ENCODE peak calls at places on chromosomes 12 and 14, in ten cellular contexts. N, I, T, B, G, W, H, V, X and E are unnamed samples. For H3K4me1, the result is how much of the 10 kb centered on the place peaks cover.

GRCh38 chr12:117202033-117202432 is 11.8 kb upstream of the FBXO21 start:
- DNase-seq in V (no peak), W (no peak), N (no peak), X (no peak), H (no peak), B (peak), I (no peak), G (no peak), T (no peak), E (no peak)

GRCh38 chr14:96039633-96040311 is 610 bp downstream of the C14orf132 start:
- DNase-seq in X (no peak), W (no peak), V (peak), I (peak), T (peak), H (peak), N (peak), B (peak), G (peak), E (no peak)

GRCh38 chr12:72075891-72076557 is 137.4 kb downstream of the TPH2 start:
- DNase-seq in T (no peak), H (no peak), V (peak), X (no peak), N (peak), G (peak), W (no peak), B (no peak), I (no peak), E (peak)

GRCh38 chr14:69592923-69593677 is 18.3 kb upstream of the SUSD6 start:
- DNase-seq in W (no peak), I (no peak), N (no peak), G (no peak), V (no peak), X (no peak), T (no peak), H (peak), B (no peak), E (no peak)

GRCh38 chr12:49672351-49673181 is 34.6 kb downstream of the FMNL3 start:
- DNase-seq in B (no peak), G (no peak), V (no peak), I (no peak), T (no peak), W (no peak), H (no peak), N (no peak), X (no peak), E (no peak)

GRCh38 chr12:111102062-111102735 is 181.8 kb upstream of the MYL2 start:
- DNase-seq in X (no peak), B (no peak), T (no peak), N (no peak), H (no peak), V (no peak), I (no peak), W (no peak), G (no peak), E (no peak)

GRCh38 chr12:48857278-48857994 is 5.5 kb upstream of the DDX23 start:
- DNase-seq in X (no peak), H (no peak), G (no peak), N (no peak), I (no peak), W (no peak), B (no peak), T (no peak), V (no peak), E (no peak)

GRCh38 chr12:65313704-65314317 is 35.3 kb downstream of the MSRB3 start:
- DNase-seq in X (no peak), I (no peak), T (no peak), V (no peak), G (peak), B (no peak), W (no peak), H (no peak), N (no peak), E (no peak)

GRCh38 chr14:52835122-52835903 is 43.9 kb upstream of the GNPNAT1 start:
- DNase-seq in I (no peak), X (no peak), T (peak), N (peak), W (no peak), H (peak), G (peak), B (no peak), V (peak), E (no peak)

GRCh38 chr12:75322464-75322863 is 7.7 kb downstream of the CAPS2 start:
- DNase-seq in G (no peak), B (no peak), W (no peak), N (no peak), V (no peak), H (no peak), T (no peak), X (no peak), I (no peak), E (no peak)

GRCh38 chr14:102929349-102930137 is 7.1 kb downstream of the AMN start:
- DNase-seq in G (no peak), B (no peak), X (no peak), T (no peak), H (no peak), N (no peak), I (no peak), V (peak), W (no peak), E (peak)

GRCh38 chr14:44895716-44896115 is 66.0 kb downstream of the KLHL28 start:
- DNase-seq in W (no peak), B (no peak), I (no peak), X (no peak), H (no peak), T (no peak), N (no peak), G (no peak), V (no peak), E (no peak)

GRCh38 chr12:108430245-108430644 is 84.8 kb upstream of the FICD start:
- DNase-seq in I (no peak), H (no peak), V (no peak), T (no peak), W (no peak), N (no peak), G (no peak), B (no peak), X (no peak), E (no peak)

GRCh38 chr14:74508292-74508731 is 14.7 kb downstream of the ISCA2 start:
- DNase-seq in X (no peak), N (peak), G (peak), B (no peak), V (peak), W (no peak), T (no peak), I (peak), H (no peak), E (peak)

GRCh38 chr12:104684884-104685283 is 228.1 kb downstream of the CHST11 start:
- DNase-seq in W (no peak), N (no peak), I (no peak), H (no peak), V (no peak), B (no peak), G (no peak), X (no peak), T (no peak), E (no peak)

GRCh38 chr14:88255798-88256197 is 67.3 kb downstream of the KCNK10 start:
- DNase-seq in W (no peak), I (no peak), N (no peak), B (no peak), T (no peak), G (no peak), V (no peak), X (no peak), H (no peak), E (no peak)

GRCh38 chr12:127162902-127163301 is 1104.1 kb upstream of the TMEM132C start:
- DNase-seq in B (no peak), H (no peak), W (no peak), X (no peak), I (no peak), V (no peak), T (no peak), G (no peak), N (no peak), E (no peak)

GRCh38 chr12:119061208-119061796 is 80.0 kb downstream of the SRRM4 start:
- DNase-seq in B (peak), V (peak), I (peak), N (peak), W (peak), H (peak), G (peak), T (no peak), X (peak), E (peak)

GRCh38 chr12:92593734-92594402 is 108.9 kb upstream of the PLEKHG7 start:
- DNase-seq in H (peak), W (no peak), B (no peak), T (peak), V (no peak), N (no peak), G (no peak), I (peak), X (peak), E (peak)

GRCh38 chr12:67413577-67413976 is 144.4 kb downstream of the CAND1 start:
- DNase-seq in N (no peak), X (no peak), W (no peak), H (no peak), B (no peak), T (no peak), G (no peak), V (no peak), I (no peak), E (no peak)

GRCh38 chr12:41437578-41437977 is 249.5 kb downstream of the PDZRN4 start:
- DNase-seq in V (no peak), G (no peak), W (no peak), I (no peak), H (no peak), X (no peak), N (no peak), B (no peak), T (no peak), E (no peak)

GRCh38 chr14:89617471-89618291 is 200.6 kb upstream of the FOXN3 start:
- DNase-seq in T (no peak), B (peak), I (no peak), X (peak), H (peak), W (no peak), N (no peak), V (peak), G (peak), E (peak)

GRCh38 chr12:107374136-107374535 is 280.8 kb upstream of the CRY1 start:
- DNase-seq in G (no peak), H (no peak), X (no peak), V (no peak), B (no peak), T (no peak), I (no peak), N (no peak), W (no peak), E (no peak)

GRCh38 chr14:61420326-61420725 is 98.9 kb downstream of the PRKCH start:
- DNase-seq in G (no peak), V (peak), B (no peak), N (no peak), H (no peak), X (no peak), W (no peak), I (no peak), T (no peak), E (no peak)

GRCh38 chr12:114679942-114680341 is 4.0 kb downstream of the TBX3 start:
- DNase-seq in T (no peak), N (no peak), H (no peak), B (no peak), G (no peak), V (peak), W (no peak), X (no peak), I (no peak), E (peak)

GRCh38 chr12:44246481-44247105 is 410.7 kb downstream of the TMEM117 start:
- DNase-seq in B (no peak), W (no peak), G (no peak), T (no peak), V (no peak), H (no peak), N (no peak), I (no peak), X (no peak), E (no peak)

GRCh38 chr12:120264511-120265202 is 873 bp downstream of the PXN start:
- DNase-seq in G (peak), B (no peak), H (no peak), V (no peak), W (no peak), X (no peak), N (no peak), I (no peak), T (no peak), E (no peak)

GRCh38 chr12:120267736-120268135 is 2.2 kb upstream of the PXN start:
- DNase-seq in T (no peak), B (no peak), H (no peak), I (no peak), N (no peak), W (no peak), V (no peak), X (no peak), G (no peak), E (no peak)

GRCh38 chr12:120265483-120266179 is at the start of gene PXN:
- DNase-seq in T (peak), G (peak), I (peak), H (peak), B (peak), N (peak), X (peak), W (peak), V (peak), E (peak)

GRCh38 chr12:120265203-120265482 is 387 bp downstream of the PXN start:
- DNase-seq in G (no peak), W (no peak), B (no peak), X (no peak), H (peak), I (no peak), N (no peak), T (no peak), V (no peak), E (no peak)

GRCh38 chr12:120266180-120266535 is 628 bp upstream of the PXN start:
- DNase-seq in W (no peak), T (no peak), B (no peak), X (no peak), V (no peak), N (no peak), G (no peak), I (no peak), H (no peak), E (no peak)
- H3K4me1 ChIP-seq in W (under half), T (under half), B (under half), X (under half), V (under half), N (under half), G (under half), I (under half), H (under half), E (under half)

DNA sequence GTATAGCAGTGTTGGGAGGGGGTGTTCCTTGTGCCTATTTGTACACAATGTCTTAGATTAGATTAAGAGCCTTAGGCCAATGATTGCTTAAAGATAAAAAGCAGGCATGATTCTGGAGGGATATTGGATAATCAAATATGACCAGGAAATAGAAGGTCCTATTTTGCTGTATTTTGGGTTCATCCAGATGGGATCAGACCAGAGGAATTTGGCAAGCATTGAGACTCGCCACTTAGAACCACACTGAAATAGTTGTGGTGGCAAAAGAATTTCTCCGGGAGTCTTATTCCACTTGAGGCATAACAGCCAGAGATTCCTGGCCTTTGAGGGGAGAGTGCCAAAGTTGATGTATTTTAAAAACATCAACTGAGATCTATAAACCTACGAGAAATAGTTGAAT is 327.2 kb downstream of the RAD51B start:
- DNase-seq in G (no peak), V (no peak), B (no peak), T (peak), X (no peak), I (no peak), W (no peak), N (no peak), H (no peak), E (no peak)
- H3K4me1 ChIP-seq in G (under half), V (under half), B (under half), T (half or more), X (under half), I (under half), W (under half), N (under half), H (half or more), E (under half)

DNA sequence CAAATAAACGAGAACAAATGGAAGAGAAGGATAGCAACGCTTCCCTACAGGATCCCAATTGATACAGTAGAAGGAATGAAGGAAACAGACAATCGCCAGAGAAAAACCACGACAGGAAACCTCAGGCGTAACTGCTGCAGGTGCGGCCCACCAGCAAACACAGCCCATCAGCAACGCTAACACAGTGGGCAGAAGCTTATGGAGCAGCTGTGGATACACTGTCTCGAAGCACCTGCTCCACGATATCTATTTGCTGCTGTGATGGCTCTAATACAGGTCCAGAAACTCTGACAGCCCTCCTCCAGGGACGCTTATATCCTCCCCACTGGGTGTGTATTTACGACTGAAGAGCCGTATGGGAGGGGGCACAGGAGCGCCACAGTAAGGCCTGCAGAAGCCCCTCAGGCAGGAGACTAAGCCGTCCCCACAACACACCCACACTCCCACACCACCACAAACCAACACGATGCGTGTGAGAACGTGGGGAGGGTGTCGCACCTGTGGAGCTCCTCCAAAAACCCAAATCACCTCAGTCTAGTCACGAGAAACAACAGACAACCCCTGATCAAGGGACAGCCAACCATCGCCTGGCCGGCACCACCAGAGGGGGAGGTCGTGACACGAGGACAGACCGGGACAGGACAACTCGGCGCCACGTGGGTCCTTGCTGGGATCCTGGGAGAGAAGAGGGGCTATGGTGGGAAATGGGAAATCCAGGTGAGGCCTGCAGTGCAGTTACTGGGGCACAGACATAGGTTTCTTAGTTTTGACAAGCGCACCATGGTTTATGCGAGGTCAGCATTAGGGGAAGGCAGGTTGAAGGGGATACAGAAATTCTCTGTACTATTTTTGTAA is 24.0 kb downstream of the POLE start:
- DNase-seq in N (no peak), X (no peak), H (no peak), V (no peak), G (no peak), I (no peak), T (no peak), W (no peak), B (no peak), E (no peak)
- H3K4me1 ChIP-seq in N (under half), X (under half), H (under half), V (under half), G (under half), I (under half), T (under half), W (under half), B (under half), E (under half)

GRCh38 chr14:104694991-104695659 is 5.7 kb downstream of the INF2 start:
- DNase-seq in N (no peak), H (no peak), V (no peak), T (no peak), I (no peak), B (no peak), G (no peak), X (peak), W (peak), E (no peak)
- H3K4me1 ChIP-seq in N (under half), H (under half), V (under half), T (half or more), I (under half), B (under half), G (under half), X (half or more), W (half or more), E (under half)

DNA sequence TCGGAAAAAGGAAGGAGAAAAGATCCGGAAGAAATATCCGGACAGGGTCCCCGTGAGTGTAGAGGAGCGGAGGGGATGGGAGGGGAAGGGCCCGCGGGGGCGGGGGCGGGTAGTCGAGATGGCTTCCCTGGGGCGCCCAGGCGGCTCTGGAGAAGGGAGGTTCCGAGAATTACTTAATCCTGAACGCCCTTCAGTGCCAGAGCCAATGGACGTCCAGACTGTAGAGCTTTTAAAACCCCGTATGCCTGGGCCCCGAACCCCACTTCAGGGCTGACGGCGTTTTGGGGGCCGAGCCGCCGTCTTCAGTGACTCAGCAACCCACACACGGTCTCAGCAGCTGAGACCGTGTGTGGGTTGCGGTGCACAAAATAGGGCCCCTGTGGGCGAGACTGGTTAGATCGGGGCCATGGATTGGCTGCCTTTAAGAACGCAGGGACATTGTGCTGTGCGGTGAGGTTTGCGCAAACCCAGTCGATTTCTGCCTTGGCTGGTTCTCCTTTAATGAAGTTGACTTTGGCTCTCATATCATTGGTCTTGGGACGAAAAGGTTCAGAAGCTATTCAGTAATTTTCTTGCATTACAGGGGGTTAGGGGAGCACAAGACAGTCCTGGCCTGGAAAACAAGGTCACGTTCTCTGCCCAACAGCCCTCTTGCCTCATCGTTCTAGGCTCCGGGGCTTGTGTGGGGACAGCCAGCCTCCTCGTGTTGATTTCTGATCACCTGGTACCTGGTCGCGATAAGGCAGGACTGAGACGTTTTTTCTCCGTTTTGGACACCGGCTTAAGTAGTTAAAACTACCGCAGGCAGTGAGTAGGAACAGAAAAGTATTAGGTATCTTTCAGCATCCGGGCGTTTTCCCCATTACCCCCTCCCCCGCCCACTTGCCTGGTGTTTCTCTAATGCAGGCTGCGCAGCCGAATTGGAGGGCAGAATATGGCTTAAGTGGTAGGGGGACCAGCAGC is 772 bp downstream of the GABARAPL1 start:
- DNase-seq in N (peak), W (peak), H (peak), V (peak), X (peak), T (peak), I (peak), B (peak), G (peak), E (peak)
- H3K4me1 ChIP-seq in N (under half), W (half or more), H (under half), V (under half), X (under half), T (under half), I (under half), B (under half), G (under half), E (under half)

GRCh38 chr12:2382391-2383155 is 329.8 kb downstream of the CACNA1C start:
- DNase-seq in N (no peak), V (peak), G (no peak), X (no peak), T (no peak), H (no peak), I (no peak), W (no peak), B (no peak), E (no peak)
- H3K4me1 ChIP-seq in N (under half), V (under half), G (under half), X (under half), T (under half), H (under half), I (under half), W (half or more), B (under half), E (under half)

DNA sequence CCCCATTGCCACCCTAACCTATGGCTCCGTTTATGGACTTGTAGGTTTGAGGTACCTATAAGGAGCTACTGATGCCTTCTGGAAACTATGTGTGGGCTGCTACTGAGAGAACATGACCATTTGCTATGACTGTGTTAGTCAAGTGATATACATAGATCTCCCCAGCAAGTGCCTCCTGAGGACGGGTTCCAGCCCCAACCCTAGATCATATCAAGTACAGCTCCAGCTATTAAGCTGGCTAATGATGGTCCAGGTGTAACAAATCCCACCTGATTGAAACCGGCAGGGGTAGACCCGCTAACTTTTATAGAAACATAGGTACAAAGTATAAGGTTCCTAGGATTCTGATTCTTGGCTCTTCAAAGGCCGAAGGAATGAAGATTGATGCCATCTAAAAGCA is 23.7 kb downstream of the NINJ2 start:
- DNase-seq in G (no peak), B (no peak), I (no peak), V (no peak), H (peak), T (no peak), W (no peak), N (no peak), X (no peak), E (no peak)
- H3K4me1 ChIP-seq in G (under half), B (under half), I (under half), V (under half), H (under half), T (under half), W (under half), N (under half), X (under half), E (under half)